ENCODE peak calls at places on chromosome 22, in five cellular contexts. N is HL-60, L is HepG2, R is epithelial cell of proximal tubule, A is HFF-Myc. C is an unnamed sample.

GRCh38 chr22:46545041-46545796 is 7.8 kb upstream of the CELSR1 start:
- DNase-seq in N (no peak), L (no peak), R (no peak), A (no peak), C (no peak)

GRCh38 chr22:18067548-18068341 is 10.0 kb upstream of the PEX26 start:
- DNase-seq in N (no peak), L (no peak), R (no peak), A (no peak), C (no peak)

GRCh38 chr22:32904044-32904443 is 102.5 kb downstream of the TIMP3 start:
- DNase-seq in N (no peak), L (peak), R (no peak), A (no peak), C (no peak)

GRCh38 chr22:36068776-36069344 is 40.2 kb upstream of the RBFOX2 start:
- DNase-seq in N (no peak), L (no peak), R (no peak), A (no peak), C (no peak)

GRCh38 chr22:48404004-48404403 is 1423.7 kb downstream of the BRD1 start:
- DNase-seq in N (no peak), L (no peak), R (no peak), A (no peak), C (no peak)

GRCh38 chr22:20319041-20319744 is 667 bp downstream of the DGCR6L start:
- DNase-seq in N (no peak), L (no peak), R (no peak), A (no peak), C (no peak)

GRCh38 chr22:47395481-47395880 is 633.0 kb downstream of the TBC1D22A start:
- DNase-seq in N (no peak), L (no peak), R (no peak), A (no peak), C (no peak)

GRCh38 chr22:46968848-46969247 is 206.4 kb downstream of the TBC1D22A start:
- DNase-seq in N (no peak), L (no peak), R (no peak), A (no peak), C (no peak)

GRCh38 chr22:48594016-48594756 is 1233.5 kb downstream of the BRD1 start:
- DNase-seq in N (no peak), L (no peak), R (no peak), A (no peak), C (no peak)

GRCh38 chr22:31104869-31105268 is 2.5 kb downstream of the SELENOM start:
- DNase-seq in N (no peak), L (no peak), R (no peak), A (no peak), C (no peak)

GRCh38 chr22:47101321-47101885 is 339.0 kb downstream of the TBC1D22A start:
- DNase-seq in N (no peak), L (no peak), R (no peak), A (no peak), C (no peak)

GRCh38 chr22:47035443-47035881 is 273.0 kb downstream of the TBC1D22A start:
- DNase-seq in N (no peak), L (no peak), R (no peak), A (no peak), C (no peak)

GRCh38 chr22:37334859-37335818 is 52.8 kb downstream of the CYTH4 start:
- DNase-seq in N (no peak), L (no peak), R (no peak), A (no peak), C (no peak)
- H3K4me3 ChIP-seq in N (no peak), L (no peak), R (no peak), A (no peak), C (no peak)

DNA sequence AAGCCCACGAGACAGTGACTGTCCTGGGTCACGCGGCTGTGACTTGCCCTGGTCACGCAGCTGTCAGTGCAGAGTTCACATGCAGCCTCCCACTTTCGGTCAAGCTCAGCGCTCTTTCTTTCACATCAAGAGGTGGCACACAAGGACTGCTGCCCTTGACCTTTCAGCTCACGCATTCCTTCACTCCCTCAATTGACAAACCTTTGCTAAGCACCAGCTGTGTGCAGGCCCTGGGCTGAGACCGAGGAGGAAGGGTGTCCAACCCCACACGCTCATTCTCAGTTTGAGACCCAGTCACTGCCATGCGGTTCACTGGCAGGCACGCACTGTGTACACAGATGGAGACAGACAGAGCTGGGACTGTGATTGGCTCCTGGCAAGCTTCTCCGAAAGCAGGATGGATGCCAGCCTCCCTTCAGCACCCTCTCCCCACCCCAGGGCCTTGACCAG is 70.3 kb downstream of the SCUBE1 start:
- DNase-seq in N (no peak), L (no peak), R (no peak), A (no peak), C (no peak)
- TF ChIP-seq CTCF in N (no peak), L (peak), R (no peak), A (no peak), C (no peak)

GRCh38 chr22:21866821-21867527 is 471 bp downstream of the MAPK1 start:
- DNase-seq in N (no peak), L (no peak), R (no peak), A (no peak), C (no peak)

GRCh38 chr22:21862386-21863242 is 4.8 kb downstream of the MAPK1 start:
- DNase-seq in N (no peak), L (no peak), R (no peak), A (no peak), C (no peak)

GRCh38 chr22:21867528-21868266 is at the start of gene MAPK1:
- DNase-seq in N (peak), L (peak), R (no peak), A (peak), C (peak)

GRCh38 chr22:21861856-21862255 is 5.6 kb downstream of the MAPK1 start:
- DNase-seq in N (peak), L (no peak), R (no peak), A (no peak), C (no peak)

DNA sequence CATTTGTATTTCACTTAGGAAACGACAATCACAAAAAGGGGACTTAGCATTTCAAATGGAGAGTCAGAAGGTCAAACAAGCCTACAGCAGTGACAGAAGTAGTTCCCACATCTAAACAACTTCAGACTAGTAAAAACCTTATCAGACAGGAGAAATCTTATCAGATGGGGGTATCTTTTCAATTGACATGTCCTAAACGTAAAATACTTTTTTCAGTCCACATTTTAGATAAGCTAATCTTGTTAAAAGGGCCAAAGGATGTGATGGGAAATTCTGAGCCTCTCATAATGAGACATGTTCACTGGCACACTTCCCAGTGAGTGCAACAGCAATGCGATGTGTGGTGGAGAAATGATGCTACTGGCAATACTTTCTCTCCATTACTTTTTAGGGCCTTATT is 2.4 kb downstream of the MAPK1 start:
- DNase-seq in N (no peak), L (no peak), R (no peak), A (peak), C (peak)
- H3K4me3 ChIP-seq in N (peak), L (peak), R (peak), A (peak), C (no peak)

DNA sequence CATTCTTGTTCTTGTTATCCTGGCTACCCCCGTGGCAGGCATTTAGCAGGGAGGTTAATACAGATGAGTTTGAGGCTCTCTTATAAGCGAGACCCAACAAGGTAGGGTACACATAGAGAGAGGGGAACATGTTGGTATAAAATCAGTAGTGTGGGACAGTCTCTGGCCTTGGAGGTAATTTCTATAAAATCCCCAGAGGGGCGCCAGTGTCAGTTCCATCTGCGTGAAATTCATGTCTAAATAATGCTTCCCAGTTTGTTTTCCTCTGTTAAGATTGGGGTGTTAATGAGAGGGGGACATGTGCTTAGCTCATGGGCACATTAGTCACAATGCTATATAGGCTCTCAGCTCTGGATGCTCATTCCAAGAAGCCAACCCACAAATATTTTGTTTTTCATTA is 150.7 kb downstream of the MYO18B start:
- DNase-seq in N (no peak), L (no peak), R (no peak), A (no peak), C (no peak)
- TF ChIP-seq CTCF in N (no peak), L (no peak), R (no peak), A (no peak), C (no peak)